ENCODE peak calls at places on chromosomes 13 and 19, in seven cellular contexts. B, Y, G, M, O, K and D are unnamed samples.

GRCh38 chr13:52348081-52348480 is 57.9 kb downstream of the THSD1 start:
- DNase-seq in B (no peak), Y (no peak), G (no peak), M (no peak), O (no peak), K (peak), D (no peak)

GRCh38 chr13:38758278-38758677 is 71.4 kb downstream of the FREM2 start:
- DNase-seq in B (no peak), Y (no peak), G (no peak), M (no peak), O (no peak), K (no peak), D (no peak)

GRCh38 chr13:101660711-101661110 is 208.2 kb downstream of the ITGBL1 start:
- DNase-seq in B (no peak), Y (no peak), G (no peak), M (no peak), O (no peak), K (no peak), D (no peak)

GRCh38 chr19:674282-675151 is 1.7 kb upstream of the FSTL3 start:
- DNase-seq in B (no peak), Y (no peak), G (no peak), M (no peak), O (no peak), K (no peak), D (no peak)

GRCh38 chr13:21074601-21075302 is 13.4 kb upstream of the LATS2 start:
- DNase-seq in B (no peak), Y (no peak), G (peak), M (peak), O (no peak), K (no peak), D (no peak)

GRCh38 chr13:44768233-44768632 is 192.1 kb upstream of the TSC22D1 start:
- DNase-seq in B (no peak), Y (no peak), G (peak), M (no peak), O (no peak), K (no peak), D (no peak)

GRCh38 chr13:110576736-110577476 is 15.4 kb upstream of the RAB20 start:
- DNase-seq in B (peak), Y (no peak), G (no peak), M (no peak), O (no peak), K (no peak), D (no peak)

GRCh38 chr19:56839665-56840451 is 668 bp downstream of the PEG3 start:
- DNase-seq in B (peak), Y (no peak), G (no peak), M (no peak), O (no peak), K (no peak), D (no peak)

GRCh38 chr13:48842316-48842715 is 133.4 kb upstream of the FNDC3A start:
- DNase-seq in B (no peak), Y (no peak), G (no peak), M (no peak), O (no peak), K (no peak), D (no peak)

GRCh38 chr13:98216135-98216565 is 39.1 kb upstream of the RNF113B start:
- DNase-seq in B (no peak), Y (no peak), G (no peak), M (no peak), O (no peak), K (no peak), D (no peak)

GRCh38 chr13:114097504-114097892 is 34.9 kb downstream of the RASA3 start:
- DNase-seq in B (no peak), Y (no peak), G (no peak), M (no peak), O (no peak), K (no peak), D (no peak)

GRCh38 chr19:57241181-57241580 is 749 bp downstream of the ZNF805 start:
- DNase-seq in B (no peak), Y (no peak), G (peak), M (no peak), O (peak), K (no peak), D (no peak)

GRCh38 chr13:45779901-45780300 is 71.7 kb downstream of the SIAH3 start:
- DNase-seq in B (no peak), Y (no peak), G (no peak), M (no peak), O (no peak), K (no peak), D (no peak)

GRCh38 chr13:111925146-111925875 is 141.6 kb upstream of the SOX1 start:
- DNase-seq in B (peak), Y (no peak), G (no peak), M (no peak), O (no peak), K (no peak), D (no peak)

GRCh38 chr19:47028372-47028672 is 8.7 kb downstream of the NPAS1 start:
- DNase-seq in B (no peak), Y (no peak), G (no peak), M (no peak), O (no peak), K (no peak), D (no peak)

GRCh38 chr13:109979186-109979585 is 192.8 kb upstream of the IRS2 start:
- DNase-seq in B (no peak), Y (no peak), G (no peak), M (no peak), O (no peak), K (peak), D (no peak)

GRCh38 chr19:28426902-28427232 is 786.1 kb downstream of the UQCRFS1 start:
- DNase-seq in B (no peak), Y (no peak), G (no peak), M (no peak), O (no peak), K (peak), D (no peak)

GRCh38 chr19:48554385-48555091 is 2.6 kb downstream of the SULT2B1 start:
- DNase-seq in B (no peak), Y (no peak), G (no peak), M (no peak), O (no peak), K (peak), D (no peak)